ENCODE peak calls at places on chromosome 3, in ten cellular contexts. M is stomach; R is activated T-helper 1 cell treated with anti-CD3 and anti-CD28 coated beads, Interleukin-2, amount 50 U/mL, for 16 hours; Y is nucleus accumbens; D is activated gamma-delta T cell treated with Interleukin-2 at 50 U/mL for 16 hours; Z is COR-L47; Q is smooth muscle cell of the brain vasculature; T is T-helper 2 cell; F is ACHN; U is AG20443. V is an unnamed sample.

GRCh38 chr3:118960876-118961275 is 73.8 kb downstream of the IGSF11 start:
- DNase-seq in Q (no peak), F (no peak), Z (no peak), R (no peak), U (peak), M (no peak), D (no peak), Y (no peak), T (no peak), V (no peak)

GRCh38 chr3:182912476-182912875 is 67.9 kb downstream of the DCUN1D1 start:
- DNase-seq in Q (no peak), D (no peak), M (no peak), Z (no peak), F (no peak), Y (no peak), U (no peak), T (no peak), R (no peak), V (no peak)

GRCh38 chr3:144403040-144403457 is 431.4 kb downstream of the DIPK2A start:
- DNase-seq in T (no peak), F (no peak), M (no peak), D (no peak), Y (no peak), Z (no peak), U (peak), R (no peak), Q (no peak), V (no peak)

GRCh38 chr3:133040696-133041523 is 2.7 kb downstream of the TMEM108 start:
- DNase-seq in Y (peak), T (no peak), M (peak), U (peak), Z (peak), D (no peak), Q (peak), F (peak), R (no peak), V (peak)

GRCh38 chr3:15313461-15313860 is 18.9 kb downstream of the SH3BP5 start:
- DNase-seq in Y (no peak), T (no peak), R (no peak), F (no peak), D (peak), Q (no peak), M (no peak), U (no peak), Z (no peak), V (no peak)

GRCh38 chr3:184459355-184459754 is 79.5 kb downstream of the CHRD start:
- DNase-seq in Y (no peak), U (peak), F (no peak), M (peak), Z (no peak), D (no peak), T (no peak), R (no peak), Q (peak), V (no peak)

GRCh38 chr3:71513081-71513480 is 70.4 kb downstream of the FOXP1 start:
- DNase-seq in M (no peak), T (no peak), U (no peak), Z (no peak), Q (no peak), F (no peak), Y (no peak), R (no peak), D (no peak), V (no peak)

GRCh38 chr3:117322866-117323265 is 613.3 kb downstream of the TUSC7 start:
- DNase-seq in F (no peak), T (no peak), M (no peak), R (no peak), U (peak), D (no peak), Y (no peak), Z (no peak), Q (no peak), V (no peak)

GRCh38 chr3:113234028-113234427 is 22.7 kb downstream of the BOC start:
- DNase-seq in U (no peak), Z (no peak), T (no peak), F (no peak), R (no peak), Q (no peak), Y (no peak), M (no peak), D (no peak), V (no peak)

GRCh38 chr3:77055841-77056341 is 16.0 kb downstream of the ROBO2 start:
- DNase-seq in M (no peak), Z (no peak), R (no peak), D (no peak), T (no peak), F (no peak), U (no peak), Q (no peak), Y (no peak), V (no peak)

V was measured in left colon.